ENCODE peak calls at places on chromosomes 7 and 10, in nine cellular contexts. G is NCI-H510A treated with DMSO at 0.1 percent for 48 hours, A is germinal center, K is A549, U is T-cell, P is HTR-8/SVneo, Q is spleen, V is NCI-H345, F is SHP77 treated with DMSO at 0.1 percent for 48 hours. M is an unnamed sample.
A peak's percentile ranks its signal among the peaks of the same experiment; 100 is the strongest.

GRCh38 chr7:1690359-1690958 is 20.4 kb downstream of the ELFN1 start:
- DNase-seq in Q (no peak), P (no peak), F (no peak), G (no peak), U (no peak), K (no peak), A (no peak), V (no peak), M (no peak)

GRCh38 chr7:121126801-121127534 is 138.5 kb downstream of the CPED1 start:
- DNase-seq in V (peak; percentile 11), F (peak; percentile 5), Q (no peak), P (no peak), U (no peak), G (no peak), K (peak; percentile 10), A (no peak), M (no peak)

GRCh38 chr10:109740436-109740835 is 182.9 kb downstream of the XPNPEP1 start:
- DNase-seq in G (no peak), V (no peak), K (no peak), U (no peak), Q (no peak), P (no peak), A (no peak), F (no peak), M (no peak)

GRCh38 chr10:21494221-21495001 is 31.1 kb downstream of the SKIDA1 start:
- DNase-seq in V (no peak), G (no peak), U (no peak), P (no peak), F (no peak), Q (peak; percentile 85), A (no peak), K (peak; percentile 66), M (peak; percentile 78)

GRCh38 chr10:5284311-5285057 is 80.3 kb upstream of the UCN3 start:
- DNase-seq in Q (no peak), P (no peak), F (peak; percentile 41), U (peak; percentile 14), A (no peak), K (peak; percentile 95), G (no peak), V (no peak), M (no peak)

GRCh38 chr7:22002731-22003130 is 57.0 kb upstream of the CDCA7L start:
- DNase-seq in V (no peak), F (no peak), P (no peak), G (no peak), U (no peak), A (no peak), K (no peak), Q (no peak), M (no peak)

GRCh38 chr7:101792051-101792651 is 25.3 kb upstream of the CUX1 start:
- DNase-seq in U (no peak), F (no peak), G (no peak), V (no peak), P (peak; percentile 53), Q (peak; percentile 19), K (no peak), A (no peak), M (no peak)

GRCh38 chr10:69335063-69335587 is 56.8 kb downstream of the HK1 start:
- DNase-seq in P (no peak), F (no peak), G (no peak), U (no peak), Q (peak; percentile 87), A (no peak), K (no peak), V (no peak), M (peak; percentile 87)

GRCh38 chr10:114911052-114911697 is 26.8 kb upstream of the TRUB1 start:
- DNase-seq in F (no peak), G (no peak), U (no peak), P (no peak), A (no peak), Q (no peak), V (no peak), K (no peak), M (no peak)

GRCh38 chr7:155260498-155260872 is 37.2 kb upstream of the INSIG1 start:
- DNase-seq in V (no peak), P (no peak), G (no peak), U (no peak), A (no peak), Q (peak; percentile 53), K (no peak), F (no peak), M (no peak)

GRCh38 chr7:27400168-27400567 is 157.6 kb downstream of the EVX1 start:
- DNase-seq in V (no peak), G (no peak), Q (no peak), U (no peak), K (no peak), F (no peak), P (no peak), A (no peak), M (no peak)

GRCh38 chr10:12928571-12928970 is 72.9 kb downstream of the CCDC3 start:
- DNase-seq in Q (no peak), P (no peak), U (no peak), K (no peak), G (no peak), A (no peak), F (no peak), V (no peak), M (no peak)

GRCh38 chr7:80387634-80388033 is 124.2 kb downstream of the GNAT3 start:
- DNase-seq in G (no peak), F (no peak), P (no peak), V (peak; percentile 27), Q (no peak), A (no peak), K (no peak), U (no peak), M (no peak)

GRCh38 chr7:132742152-132742551 is 165.9 kb upstream of the PLXNA4 start:
- DNase-seq in F (no peak), A (no peak), Q (no peak), V (no peak), P (no peak), U (no peak), K (peak; percentile 78), G (no peak), M (no peak)

GRCh38 chr10:90125966-90126600 is 424.7 kb downstream of the KIF20B start:
- DNase-seq in F (no peak), Q (no peak), K (no peak), A (no peak), U (no peak), P (no peak), V (no peak), G (no peak), M (no peak)

GRCh38 chr7:54632696-54633095 is 90.5 kb downstream of the VSTM2A start:
- DNase-seq in Q (no peak), G (no peak), A (no peak), K (no peak), V (no peak), U (no peak), P (no peak), F (no peak), M (no peak)

GRCh38 chr10:77698267-77698932 is 60.8 kb upstream of the KCNMA1 start:
- DNase-seq in G (no peak), F (no peak), A (peak; percentile 29), U (no peak), Q (no peak), P (no peak), V (no peak), K (no peak), M (no peak)

GRCh38 chr7:30179016-30179436 is 44.2 kb downstream of the MTURN start:
- DNase-seq in F (no peak), Q (no peak), K (no peak), P (no peak), U (no peak), A (peak; percentile 41), V (no peak), G (no peak), M (no peak)

GRCh38 chr7:116499168-116500070 is at the start of gene CAV2:
- DNase-seq in U (no peak), K (peak; percentile 82), A (peak; percentile 24), V (peak; percentile 63), F (no peak), Q (peak; percentile 84), G (peak; percentile 29), P (peak; percentile 53), M (peak; percentile 87)

GRCh38 chr7:50355817-50356178 is 51.3 kb downstream of the IKZF1 start:
- DNase-seq in K (no peak), P (no peak), G (no peak), U (no peak), V (no peak), F (no peak), A (no peak), Q (no peak), M (no peak)

GRCh38 chr7:151242181-151243044 is 6.1 kb downstream of the SMARCD3 start:
- DNase-seq in F (no peak), V (no peak), A (no peak), P (no peak), G (no peak), U (no peak), Q (no peak), K (no peak), M (no peak)

M was measured in kidney.